ENCODE peak calls at places on chromosomes 5 and 9, in six cellular contexts. N, C, T, M, K and Y are unnamed samples.
A peak's percentile ranks its signal among the peaks of the same experiment; 100 is the strongest.

GRCh38 chr5:150481708-150481965 is 26.3 kb upstream of the NDST1 start:
- DNase-seq in N (no peak), T (no peak), C (no peak), K (no peak), M (no peak), Y (no peak)

GRCh38 chr5:112738180-112738560 is 485 bp downstream of the APC start:
- DNase-seq in C (peak; percentile 18), N (no peak), M (peak; percentile 50), T (peak; percentile 46), K (no peak), Y (no peak)

GRCh38 chr5:956178-956761 is 52.3 kb upstream of the NKD2 start:
- DNase-seq in N (no peak), M (peak; percentile 40), C (no peak), K (no peak), T (no peak), Y (no peak)

GRCh38 chr5:41794478-41794877 is 75.7 kb downstream of the OXCT1 start:
- DNase-seq in M (no peak), K (no peak), C (no peak), N (peak; percentile 98), T (peak; percentile 95), Y (peak; percentile 53)

GRCh38 chr5:120396186-120396585 is 67.9 kb upstream of the PRR16 start:
- DNase-seq in K (no peak), C (no peak), N (peak; percentile 74), T (peak; percentile 63), M (no peak), Y (no peak)

GRCh38 chr9:135221576-135221950 is 134.1 kb downstream of the OLFM1 start:
- DNase-seq in K (no peak), T (no peak), M (no peak), C (no peak), N (no peak), Y (no peak)

GRCh38 chr9:13520069-13520468 is 240.6 kb upstream of the MPDZ start:
- DNase-seq in N (no peak), T (no peak), M (no peak), K (no peak), C (no peak), Y (no peak)

GRCh38 chr5:73793911-73794310 is 167.9 kb downstream of the ARHGEF28 start:
- DNase-seq in K (no peak), C (no peak), T (no peak), M (no peak), N (peak; percentile 81), Y (no peak)

GRCh38 chr5:124697912-124698690 is 48.3 kb downstream of the ZNF608 start:
- DNase-seq in M (no peak), K (no peak), N (peak; percentile 32), C (peak; percentile 47), T (peak; percentile 87), Y (no peak)

GRCh38 chr5:35618297-35618636 is 604 bp downstream of the SPEF2 start:
- DNase-seq in N (no peak), T (no peak), M (no peak), C (no peak), K (no peak), Y (no peak)

GRCh38 chr9:138065287-138065686 is 187.7 kb downstream of the CACNA1B start:
- DNase-seq in K (no peak), N (no peak), C (no peak), T (no peak), M (no peak), Y (no peak)

GRCh38 chr9:75238311-75238976 is 150.1 kb downstream of the OSTF1 start:
- DNase-seq in M (peak; percentile 51), K (peak; percentile 72), T (peak; percentile 55), C (peak; percentile 11), N (peak; percentile 68), Y (peak; percentile 74)

GRCh38 chr5:139690385-139691274 is 42.5 kb downstream of the CXXC5 start:
- DNase-seq in C (no peak), T (peak; percentile 89), N (peak; percentile 61), K (no peak), M (peak; percentile 48), Y (no peak)

GRCh38 chr5:35921930-35922329 is 16.5 kb downstream of the CAPSL start:
- DNase-seq in C (no peak), M (no peak), T (no peak), K (no peak), N (no peak), Y (no peak)

GRCh38 chr9:114606068-114606467 is 5.0 kb upstream of the TMEM268 start:
- DNase-seq in N (no peak), M (no peak), K (no peak), T (no peak), C (no peak), Y (peak; percentile 96)

GRCh38 chr9:96177719-96178028 is 124.3 kb downstream of the HSD17B3 start:
- DNase-seq in K (no peak), C (no peak), M (no peak), T (no peak), N (no peak), Y (no peak)

GRCh38 chr9:96178153-96178552 is 123.8 kb downstream of the HSD17B3 start:
- DNase-seq in N (no peak), T (no peak), M (no peak), K (no peak), C (no peak), Y (no peak)

GRCh38 chr9:96173640-96174039 is 128.3 kb downstream of the HSD17B3 start:
- DNase-seq in C (no peak), N (no peak), K (no peak), M (no peak), T (peak; percentile 11), Y (no peak)

GRCh38 chr9:96175001-96175400 is 127.0 kb downstream of the HSD17B3 start:
- DNase-seq in T (no peak), C (no peak), N (no peak), M (no peak), K (no peak), Y (no peak)

DNA sequence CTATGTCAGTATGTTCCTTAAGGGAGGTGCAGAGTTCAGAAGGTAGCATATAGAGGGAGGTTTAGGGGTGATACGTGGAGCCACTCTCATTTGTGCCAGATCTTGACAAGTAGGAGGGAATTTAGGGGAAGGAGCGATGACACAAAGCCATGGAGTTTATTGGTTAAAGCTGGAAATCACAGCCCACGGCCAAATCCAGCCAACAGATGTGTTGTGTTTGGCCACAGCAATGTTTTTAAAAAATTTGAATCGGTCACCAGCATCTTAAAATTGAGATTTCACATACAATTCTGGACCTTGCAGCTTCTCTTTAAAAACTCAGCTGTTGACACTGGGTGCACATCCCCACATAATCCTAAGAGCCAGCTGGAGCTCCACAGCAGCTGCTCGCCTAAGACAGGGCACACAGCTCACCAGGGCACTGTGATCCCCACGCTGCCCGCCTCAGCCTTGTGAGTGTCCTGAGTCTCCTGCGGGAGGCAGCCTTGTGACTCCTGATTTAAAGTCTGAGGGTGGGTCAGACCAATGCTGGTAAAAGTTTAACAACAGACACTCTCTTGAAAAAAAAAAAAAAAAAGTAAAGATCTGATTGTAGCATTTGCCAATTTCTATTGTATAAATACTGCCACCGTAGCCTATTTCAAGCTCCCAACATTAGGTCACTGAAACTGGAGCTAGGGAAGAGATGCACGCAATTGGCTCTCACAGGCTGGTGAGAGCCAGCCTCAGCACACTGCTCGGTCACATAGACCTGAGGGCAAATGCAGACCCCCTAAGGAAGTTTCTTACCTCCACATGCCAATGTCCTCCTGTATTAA is 124.9 kb downstream of the HSD17B3 start:
- DNase-seq in M (no peak), T (no peak), C (no peak), N (no peak), K (peak; percentile 56), Y (no peak)
- H4K91ac ChIP-seq in M (no peak overlapping the region), T (no peak overlapping the region), C (no peak overlapping the region), N (no peak overlapping the region), K (no peak overlapping the region), Y (no peak overlapping the region)

GRCh38 chr5:171495122-171495700 is 75.8 kb downstream of the FGF18 start:
- DNase-seq in K (no peak), N (no peak), T (peak; percentile 8), M (no peak), C (no peak), Y (no peak)

GRCh38 chr5:171492781-171493180 is 73.3 kb downstream of the FGF18 start:
- DNase-seq in N (no peak), T (no peak), C (no peak), M (no peak), K (peak; percentile 61), Y (no peak)

GRCh38 chr5:171494452-171495121 is 75.1 kb downstream of the FGF18 start:
- DNase-seq in M (peak; percentile 74), N (peak; percentile 59), T (peak; percentile 78), C (peak; percentile 67), K (peak; percentile 85), Y (peak; percentile 39)

GRCh38 chr5:171496431-171496830 is 77.0 kb downstream of the FGF18 start:
- DNase-seq in C (no peak), N (no peak), M (no peak), T (no peak), K (no peak), Y (no peak)

GRCh38 chr5:171493646-171494393 is 74.4 kb downstream of the FGF18 start:
- DNase-seq in N (no peak), C (no peak), K (no peak), M (no peak), T (no peak), Y (no peak)
- H2AK5ac ChIP-seq in N (peak overlapping the region; percentile 72), C (peak overlapping the region; percentile 67), K (no peak overlapping the region), M (peak overlapping the region; percentile 98), T (no peak overlapping the region), Y (no peak overlapping the region)

GRCh38 chr9:116155700-116156045 is 2.1 kb downstream of the PAPPA start:
- DNase-seq in T (no peak), K (no peak), C (no peak), M (no peak), N (peak; percentile 75), Y (no peak)

GRCh38 chr9:116154334-116154975 is 864 bp downstream of the PAPPA start:
- DNase-seq in T (peak; percentile 15), C (peak; percentile 24), M (peak; percentile 71), N (no peak), K (peak; percentile 37), Y (no peak)

GRCh38 chr9:116154976-116155699 is 1.5 kb downstream of the PAPPA start:
- DNase-seq in K (peak; percentile 29), N (peak; percentile 82), M (peak; percentile 56), T (peak; percentile 91), C (no peak), Y (no peak)

GRCh38 chr9:116157436-116158138 is 4.0 kb downstream of the PAPPA start:
- DNase-seq in C (peak; percentile 62), K (no peak), M (no peak), N (peak; percentile 60), T (peak; percentile 80), Y (no peak)

DNA sequence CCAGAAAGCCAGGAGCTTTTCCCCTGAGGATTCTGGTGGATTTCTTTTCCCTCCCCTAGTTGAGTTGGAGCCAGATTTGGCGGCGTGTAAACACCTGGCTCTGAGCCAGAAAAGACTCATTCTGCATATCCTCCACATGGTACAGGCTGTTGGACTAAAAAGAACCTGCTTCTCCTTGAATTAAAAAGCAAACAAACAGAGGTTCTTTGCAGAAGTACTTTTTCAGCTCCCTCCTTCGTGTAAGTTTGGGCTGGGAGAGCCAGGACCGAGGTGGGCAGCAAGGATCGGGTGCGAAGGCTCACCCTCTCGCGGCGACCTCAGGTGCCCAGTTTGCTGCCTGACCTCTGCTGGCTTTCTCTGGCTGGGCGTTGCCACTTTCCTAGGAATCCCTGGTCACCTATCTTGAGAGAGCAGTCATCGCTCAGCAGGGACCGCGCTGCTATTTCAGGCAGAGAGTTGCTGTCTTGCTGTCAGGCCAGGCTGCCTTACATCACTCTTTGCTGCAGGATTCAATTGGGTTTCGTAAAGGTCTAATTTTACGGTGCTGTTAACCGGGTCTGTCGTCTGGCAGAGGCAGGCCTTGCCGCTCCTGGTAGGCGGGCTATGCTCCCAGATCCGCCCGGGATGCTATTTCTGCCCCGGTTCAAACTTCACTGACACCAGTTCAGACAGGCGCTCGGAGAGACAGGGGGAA is 3.2 kb downstream of the PAPPA start:
- DNase-seq in K (peak; percentile 74), T (peak; percentile 88), M (peak; percentile 67), N (peak; percentile 78), C (peak; percentile 42), Y (peak; percentile 42)
- H3K27ac ChIP-seq in K (no peak overlapping the region), T (peak overlapping the region; percentile 93), M (no peak overlapping the region), N (peak overlapping the region; percentile 76), C (no peak overlapping the region), Y (no peak overlapping the region)

GRCh38 chr5:86885011-86885410 is 267.3 kb downstream of the COX7C start:
- DNase-seq in M (no peak), T (no peak), N (no peak), C (no peak), K (no peak), Y (peak; percentile 90)
- H4K91ac ChIP-seq in M (no peak overlapping the region), T (no peak overlapping the region), N (no peak overlapping the region), C (no peak overlapping the region), K (no peak overlapping the region), Y (no peak overlapping the region)